ENCODE peak calls at places on chromosomes 7 and 10, in six cellular contexts. P is Peyer's patch, W is OCI-LY7, O is heart right ventricle, H is HFFc6, U is mammary epithelial cell. L is an unnamed sample.

GRCh38 chr7:102830206-102830605 is 81.4 kb downstream of the FAM185A start:
- DNase-seq in U (no peak), P (no peak), W (no peak), O (no peak), H (no peak), L (no peak)

GRCh38 chr7:50266893-50267386 is 37.6 kb upstream of the IKZF1 start:
- DNase-seq in H (no peak), U (no peak), O (peak), W (peak), P (peak), L (no peak)

GRCh38 chr10:11229893-11230292 is 212.2 kb downstream of the CELF2 start:
- DNase-seq in U (no peak), W (no peak), H (no peak), O (no peak), P (no peak), L (no peak)

GRCh38 chr10:6274504-6274903 is 71.8 kb downstream of the PFKFB3 start:
- DNase-seq in P (no peak), W (no peak), H (no peak), O (no peak), U (no peak), L (no peak)

GRCh38 chr10:27744478-27745379 is 890 bp downstream of the MKX start:
- DNase-seq in P (peak), H (peak), W (no peak), U (peak), O (no peak), L (no peak)

GRCh38 chr10:94080108-94080507 is 86.4 kb downstream of the PLCE1 start:
- DNase-seq in H (no peak), P (no peak), O (no peak), W (no peak), U (no peak), L (no peak)

GRCh38 chr10:29783211-29783947 is 148.6 kb upstream of the SVIL start:
- DNase-seq in W (no peak), H (no peak), U (peak), O (no peak), P (no peak), L (no peak)

GRCh38 chr7:144468990-144469732 is 65.7 kb upstream of the NOBOX start:
- DNase-seq in W (no peak), P (no peak), O (no peak), U (no peak), H (no peak), L (peak)

GRCh38 chr10:77532068-77532467 is 105.5 kb downstream of the KCNMA1 start:
- DNase-seq in W (no peak), P (no peak), O (no peak), U (peak), H (peak), L (peak)

GRCh38 chr7:141456298-141456697 is 94.9 kb upstream of the AGK start:
- DNase-seq in W (no peak), O (no peak), P (no peak), H (no peak), U (no peak), L (peak)

GRCh38 chr10:124081547-124082140 is 11.8 kb downstream of the CHST15 start:
- DNase-seq in P (no peak), H (no peak), O (no peak), W (no peak), U (no peak), L (no peak)

GRCh38 chr7:7803597-7804229 is 85.3 kb upstream of the RPA3 start:
- DNase-seq in U (no peak), P (no peak), H (peak), O (no peak), W (no peak), L (no peak)

GRCh38 chr10:77111611-77112550 is 525.7 kb downstream of the KCNMA1 start:
- DNase-seq in O (no peak), U (peak), H (peak), W (peak), P (no peak), L (peak)

GRCh38 chr10:95319239-95319638 is 28.4 kb upstream of the PDLIM1 start:
- DNase-seq in W (no peak), U (no peak), O (no peak), H (peak), P (no peak), L (no peak)

GRCh38 chr7:79420464-79420863 is 33.0 kb downstream of the MAGI2 start:
- DNase-seq in W (no peak), O (no peak), P (no peak), U (peak), H (peak), L (peak)

GRCh38 chr10:57968328-57969016 is 299.2 kb downstream of the IPMK start:
- DNase-seq in W (no peak), P (no peak), H (no peak), U (no peak), O (no peak), L (no peak)

GRCh38 chr10:2968401-2968800 is 98.9 kb upstream of the PFKP start:
- DNase-seq in U (no peak), W (no peak), O (no peak), P (no peak), H (peak), L (no peak)

DNA sequence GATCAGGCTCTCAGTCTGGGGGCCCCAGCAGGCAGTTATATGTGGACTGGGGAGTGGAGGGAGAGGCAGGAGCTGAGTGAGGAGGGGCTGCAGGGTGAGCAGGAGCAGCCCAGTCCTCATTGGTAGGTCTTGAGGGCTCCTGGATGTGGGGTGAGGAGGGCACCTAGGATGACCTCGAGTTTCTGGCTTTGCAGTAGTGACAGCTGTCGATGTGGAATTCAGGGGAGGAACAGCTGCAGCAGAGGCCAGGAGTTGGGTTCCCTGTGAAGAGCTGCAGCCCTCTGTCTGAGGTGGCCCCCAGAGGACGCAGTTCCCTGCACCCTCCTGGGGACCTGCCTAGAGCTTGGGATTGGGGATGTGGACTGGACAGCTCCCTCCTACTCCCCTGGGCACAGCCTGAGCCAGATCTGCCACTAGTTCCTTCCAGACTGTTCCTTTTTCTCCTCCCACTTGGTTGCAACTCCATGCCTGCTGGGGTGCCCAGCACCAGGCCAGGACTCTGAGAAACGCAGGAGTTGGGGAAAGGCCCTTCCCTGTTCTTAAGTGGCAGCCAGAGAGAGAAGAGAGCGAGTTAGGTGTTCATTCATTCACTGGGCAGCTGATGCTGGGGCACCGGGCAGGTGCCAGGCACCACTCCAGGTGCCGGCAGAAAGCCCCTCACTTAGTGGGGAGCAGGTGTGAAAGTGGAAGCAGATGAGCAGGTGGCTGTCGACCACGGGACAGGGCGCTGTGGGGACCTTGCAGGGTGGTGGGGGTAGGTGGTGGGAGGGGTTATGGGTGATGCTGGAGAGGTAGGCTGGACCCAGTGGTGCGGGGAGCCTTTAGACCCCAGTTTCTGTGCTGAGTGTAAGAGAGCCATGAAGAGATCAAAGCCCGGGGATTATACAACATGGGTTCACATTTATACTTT is 57.9 kb downstream of the PRF1 start:
- DNase-seq in P (no peak), H (no peak), W (peak), O (no peak), U (no peak), L (no peak)
- TF ChIP-seq CTCF in P (no peak), H (no peak), W (no peak), O (no peak), U (no peak), L (no peak)

GRCh38 chr10:100076750-100077149 is 4.9 kb downstream of the CPN1 start:
- DNase-seq in H (no peak), U (no peak), W (no peak), O (no peak), P (no peak), L (no peak)
- TF ChIP-seq CTCF in H (no peak), U (no peak), W (no peak), O (no peak), P (no peak), L (no peak)

GRCh38 chr10:119290301-119291036 is 83.1 kb downstream of the GRK5 start:
- DNase-seq in O (no peak), H (no peak), U (no peak), W (no peak), P (no peak), L (no peak)
- TF ChIP-seq CTCF in O (no peak), H (peak), U (peak), W (no peak), P (no peak), L (no peak)

DNA sequence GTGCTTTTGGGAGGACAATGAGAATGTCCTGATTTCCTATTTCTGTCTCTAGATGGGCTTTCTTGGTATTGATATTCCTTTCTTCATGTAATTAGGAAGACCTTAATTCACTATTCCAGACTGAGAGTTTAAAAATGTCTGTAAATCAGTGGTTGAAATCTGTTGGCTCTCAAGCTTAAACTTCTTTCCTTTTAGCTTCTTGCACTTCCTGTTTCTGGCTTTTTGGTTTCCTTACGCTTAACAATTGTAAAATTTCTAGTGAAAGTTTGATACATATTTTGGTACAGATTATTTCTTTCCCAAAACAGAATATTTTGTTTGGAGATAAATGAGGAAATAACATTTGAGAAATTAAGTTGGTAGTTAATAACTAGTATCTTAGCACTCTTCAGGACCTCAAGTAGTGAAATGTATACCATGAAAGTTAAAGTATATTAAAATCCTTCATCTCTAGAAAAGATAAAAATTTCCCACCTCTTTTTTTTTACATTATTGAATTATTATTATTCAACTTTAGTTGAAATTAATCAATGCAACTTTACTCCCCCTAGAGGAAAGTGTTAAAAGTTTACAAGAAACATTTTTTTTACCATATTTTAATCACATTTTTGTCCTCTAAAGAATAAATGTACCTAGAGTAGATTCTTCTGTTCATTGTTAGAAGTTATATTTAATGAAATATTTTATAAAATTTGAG is 137.2 kb downstream of the PHTF2 start:
- DNase-seq in H (no peak), U (no peak), P (no peak), O (no peak), W (peak), L (no peak)
- TF ChIP-seq CTCF in H (peak), U (peak), P (no peak), O (peak), W (peak), L (peak)

DNA sequence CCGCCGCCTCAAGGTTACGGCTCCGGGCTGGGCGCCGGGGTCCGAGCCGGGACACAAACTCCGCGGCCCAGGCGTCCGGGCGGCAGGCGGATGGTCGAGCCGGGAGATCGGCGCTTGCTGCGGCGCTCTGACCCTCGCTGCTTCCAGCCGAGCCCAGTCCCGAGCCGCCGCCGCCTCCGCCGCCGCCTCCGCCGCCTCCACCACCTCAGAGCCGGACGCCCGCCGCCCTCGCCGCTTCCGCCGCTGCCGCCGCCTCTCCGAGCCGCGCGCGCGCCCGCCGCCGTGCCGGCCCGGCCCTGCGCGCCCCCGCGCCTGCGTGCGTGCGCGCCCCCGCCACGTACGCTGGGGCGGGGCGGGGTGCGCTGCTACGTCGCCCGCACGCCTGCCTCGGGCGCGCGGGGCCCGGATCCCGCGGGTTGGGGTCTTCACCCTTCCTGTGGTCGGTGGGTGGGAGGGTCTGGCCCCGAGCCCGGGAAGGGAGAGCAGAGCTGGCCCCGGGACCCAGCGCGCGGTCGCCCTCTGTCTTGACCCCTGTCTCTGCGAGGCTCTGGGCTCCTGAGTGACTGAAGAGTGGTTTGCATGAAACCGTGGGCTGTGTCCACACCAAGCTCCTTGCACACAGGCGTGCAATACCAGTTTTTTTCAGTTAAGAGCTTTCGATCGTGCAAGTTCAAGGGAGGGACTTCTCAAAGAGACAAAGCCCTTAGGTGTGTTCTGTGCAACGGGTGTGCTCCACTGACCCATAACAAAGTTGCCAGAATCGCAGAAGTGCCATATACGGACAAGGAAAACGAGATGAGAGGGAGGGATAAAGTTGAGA is at the start of gene SMURF1:
- DNase-seq in W (peak), O (peak), P (peak), H (peak), U (peak), L (peak)
- TF ChIP-seq CTCF in W (no peak), O (no peak), P (no peak), H (no peak), U (no peak), L (no peak)

GRCh38 chr7:97819161-97819560 is 53.0 kb downstream of the ASNS start:
- DNase-seq in O (no peak), W (no peak), H (no peak), P (no peak), U (no peak), L (peak)
- TF ChIP-seq CTCF in O (no peak), W (peak), H (no peak), P (no peak), U (peak), L (peak)

DNA sequence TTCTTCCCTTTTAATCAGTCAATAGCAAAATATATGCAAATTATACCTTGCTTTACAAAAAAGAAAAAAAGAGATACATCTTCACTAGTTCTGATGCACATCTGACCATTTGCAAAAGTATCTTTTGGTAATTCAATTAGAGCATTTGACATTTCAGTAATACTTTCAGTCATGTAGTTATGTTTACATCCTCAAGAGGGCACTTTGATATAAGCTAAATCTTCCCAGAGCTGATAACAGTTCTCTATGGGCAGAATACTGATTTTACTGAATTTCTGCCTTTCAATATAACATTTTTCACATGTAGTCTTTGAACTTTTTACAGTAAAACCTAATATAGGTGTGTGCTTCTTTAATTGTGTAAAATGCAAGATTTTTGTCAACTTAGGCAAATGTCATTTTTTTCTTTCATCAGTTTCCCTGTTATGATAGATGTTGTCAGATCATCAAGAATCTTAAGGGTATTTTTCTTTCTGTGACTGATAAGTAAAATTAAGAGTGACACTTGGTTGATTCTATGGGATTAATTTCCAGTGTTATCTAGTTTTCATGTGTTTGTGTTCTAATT is 703.5 kb upstream of the SEMA3D start:
- DNase-seq in P (no peak), O (no peak), U (peak), W (peak), H (peak), L (peak)
- TF ChIP-seq CTCF in P (no peak), O (peak), U (peak), W (peak), H (peak), L (peak)

GRCh38 chr10:78952686-78953085 is 116.1 kb upstream of the ZMIZ1 start:
- DNase-seq in U (no peak), W (no peak), H (peak), P (no peak), O (peak), L (peak)
- TF ChIP-seq CTCF in U (no peak), W (no peak), H (peak), P (no peak), O (no peak), L (no peak)

GRCh38 chr7:132154248-132154647 is 422.0 kb downstream of the PLXNA4 start:
- DNase-seq in H (no peak), O (no peak), W (no peak), P (no peak), U (no peak), L (no peak)
- TF ChIP-seq CTCF in H (peak), O (no peak), W (peak), P (no peak), U (peak), L (no peak)